ENCODE peak calls at places on chromosomes 3 and 15, in six cellular contexts. G is Panc1, I is ovary, K is right cardiac atrium, X is fibroblast of lung, Y is tibial nerve. Q is an unnamed sample.
A peak's percentile ranks its signal among the peaks of the same experiment; 100 is the strongest.

GRCh38 chr15:89659295-89659694 is 4.0 kb upstream of the KIF7 start:
- DNase-seq in G (no peak), I (no peak), K (no peak), X (no peak), Y (no peak), Q (no peak)

GRCh38 chr15:49627407-49627877 is 6.6 kb downstream of the DTWD1 start:
- DNase-seq in G (peak; percentile 93), I (no peak), K (no peak), X (peak; percentile 63), Y (no peak), Q (no peak)

GRCh38 chr3:105806361-105806760 is 62.5 kb downstream of the CBLB start:
- DNase-seq in G (no peak), I (no peak), K (no peak), X (peak; percentile 61), Y (no peak), Q (no peak)

GRCh38 chr3:133896002-133896761 is 500 bp upstream of the RAB6B start:
- DNase-seq in G (no peak), I (no peak), K (no peak), X (peak; percentile 2), Y (no peak), Q (no peak)

GRCh38 chr15:33132722-33133345 is 61.7 kb downstream of the FMN1 start:
- DNase-seq in G (peak; percentile 38), I (no peak), K (no peak), X (peak; percentile 83), Y (no peak), Q (no peak)

GRCh38 chr15:90629217-90629616 is 87.9 kb upstream of the BLM start:
- DNase-seq in G (no peak), I (no peak), K (no peak), X (no peak), Y (no peak), Q (no peak)

GRCh38 chr15:44537728-44538240 is 837 bp downstream of the EIF3J start:
- DNase-seq in G (no peak), I (no peak), K (no peak), X (peak; percentile 60), Y (peak; percentile 9), Q (no peak)

GRCh38 chr3:52126036-52126435 is 28.2 kb downstream of the POC1A start:
- DNase-seq in G (no peak), I (no peak), K (peak; percentile 3), X (peak; percentile 26), Y (no peak), Q (no peak)

GRCh38 chr15:65981837-65982696 is 112.8 kb downstream of the RAB11A start:
- DNase-seq in G (no peak), I (no peak), K (no peak), X (no peak), Y (no peak), Q (peak; percentile 18)

GRCh38 chr15:70089692-70089971 is 8.1 kb downstream of the TLE3 start:
- DNase-seq in G (no peak), I (no peak), K (no peak), X (no peak), Y (no peak), Q (no peak)

GRCh38 chr3:4322635-4323034 is 19.5 kb downstream of the SETMAR start:
- DNase-seq in G (no peak), I (no peak), K (no peak), X (peak; percentile 97), Y (no peak), Q (no peak)

GRCh38 chr3:156449712-156450574 is 105.0 kb downstream of the SSR3 start:
- DNase-seq in G (peak; percentile 12), I (no peak), K (no peak), X (peak; percentile 47), Y (peak; percentile 32), Q (no peak)

GRCh38 chr15:47997170-47997569 is 123.6 kb upstream of the SLC24A5 start:
- DNase-seq in G (no peak), I (no peak), K (no peak), X (no peak), Y (no peak), Q (no peak)

GRCh38 chr3:27910456-27910855 is 188.3 kb upstream of the EOMES start:
- DNase-seq in G (no peak), I (no peak), K (no peak), X (no peak), Y (peak; percentile 12), Q (no peak)

GRCh38 chr3:42122261-42123011 is 31.3 kb downstream of the TRAK1 start:
- DNase-seq in G (no peak), I (no peak), K (no peak), X (no peak), Y (no peak), Q (no peak)

GRCh38 chr15:58595516-58596238 is 153.8 kb downstream of the ADAM10 start:
- DNase-seq in G (no peak), I (no peak), K (no peak), X (no peak), Y (no peak), Q (no peak)

GRCh38 chr15:48358229-48358641 is 27.0 kb downstream of the DUT start:
- DNase-seq in G (no peak), I (no peak), K (no peak), X (peak; percentile 77), Y (no peak), Q (no peak)

GRCh38 chr3:354433-354832 is 157.9 kb downstream of the CHL1 start:
- DNase-seq in G (peak; percentile 41), I (no peak), K (no peak), X (peak; percentile 74), Y (peak; percentile 76), Q (no peak)

GRCh38 chr3:355622-356021 is 159.1 kb downstream of the CHL1 start:
- DNase-seq in G (no peak), I (peak; percentile 36), K (no peak), X (peak; percentile 72), Y (no peak), Q (no peak)

GRCh38 chr3:353191-353739 is 156.7 kb downstream of the CHL1 start:
- DNase-seq in G (no peak), I (no peak), K (no peak), X (no peak), Y (no peak), Q (no peak)

GRCh38 chr3:350978-351377 is 154.4 kb downstream of the CHL1 start:
- DNase-seq in G (no peak), I (no peak), K (no peak), X (no peak), Y (no peak), Q (no peak)

DNA sequence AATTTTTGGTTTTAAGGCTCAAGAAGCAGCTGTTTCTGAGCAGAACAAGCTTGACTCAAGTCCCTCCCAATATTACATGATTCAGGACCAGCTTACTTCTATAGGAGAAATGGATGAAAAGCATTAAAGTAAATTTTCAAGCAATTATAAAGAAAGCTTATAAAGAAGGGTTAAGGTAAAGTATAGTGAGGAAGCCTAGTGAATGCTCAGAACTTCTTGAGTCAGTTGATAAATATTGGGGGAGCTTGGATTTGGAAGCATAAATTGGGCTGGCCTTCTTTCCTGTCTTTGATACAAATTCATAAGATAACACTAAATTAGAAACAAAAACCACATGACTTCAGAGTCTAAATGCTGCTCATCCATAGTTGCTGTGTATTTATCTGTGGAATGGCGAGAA is 156.0 kb downstream of the CHL1 start:
- DNase-seq in G (no peak), I (no peak), K (no peak), X (no peak), Y (no peak), Q (no peak)
- H3K9me3 ChIP-seq in G (no peaks in the 10 kb centered on the region), I (no peaks in the 10 kb centered on the region), K (no peaks in the 10 kb centered on the region), X (no peaks in the 10 kb centered on the region), Y (no peaks in the 10 kb centered on the region), Q (no peaks in the 10 kb centered on the region)

GRCh38 chr3:197236362-197236761 is 62.0 kb downstream of the DLG1 start:
- DNase-seq in G (no peak), I (no peak), K (no peak), X (no peak), Y (no peak), Q (no peak)

GRCh38 chr3:197239857-197240256 is 58.6 kb downstream of the DLG1 start:
- DNase-seq in G (no peak), I (no peak), K (no peak), X (no peak), Y (no peak), Q (no peak)

GRCh38 chr3:197234947-197235914 is 63.2 kb downstream of the DLG1 start:
- DNase-seq in G (no peak), I (no peak), K (no peak), X (no peak), Y (no peak), Q (no peak)

GRCh38 chr3:197238842-197239241 is 59.6 kb downstream of the DLG1 start:
- DNase-seq in G (no peak), I (no peak), K (no peak), X (no peak), Y (no peak), Q (no peak)

DNA sequence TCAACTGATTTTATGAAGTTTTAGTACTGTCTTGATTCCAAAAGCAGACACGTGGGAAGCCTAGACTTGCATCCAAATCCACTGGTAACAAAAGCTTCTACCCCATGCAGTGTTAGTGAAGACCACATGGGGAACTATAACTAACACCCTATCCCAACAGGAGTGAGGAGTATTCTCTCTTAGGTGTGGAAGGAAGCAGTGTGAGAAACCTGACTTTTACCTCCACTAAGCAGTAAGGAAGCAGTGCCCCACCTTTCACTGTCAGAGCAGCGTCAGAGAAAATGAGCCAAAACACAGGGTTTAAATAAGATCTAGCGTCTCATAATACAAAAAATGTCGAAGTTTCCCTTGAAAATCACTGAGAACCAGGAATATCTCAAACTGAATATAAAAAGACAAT is 60.5 kb downstream of the DLG1 start:
- DNase-seq in G (no peak), I (no peak), K (no peak), X (no peak), Y (no peak), Q (no peak)
- H3K9me3 ChIP-seq in G (peaks cover 21% of the 10 kb centered on the region), I (no peaks in the 10 kb centered on the region), K (peaks cover 1% of the 10 kb centered on the region), X (no peaks in the 10 kb centered on the region), Y (no peaks in the 10 kb centered on the region), Q (no peaks in the 10 kb centered on the region)

GRCh38 chr3:196757876-196758739 is 18.5 kb downstream of the PAK2 start:
- DNase-seq in G (peak; percentile 38), I (no peak), K (no peak), X (peak; percentile 76), Y (no peak), Q (no peak)

GRCh38 chr3:196753201-196753600 is 13.5 kb downstream of the PAK2 start:
- DNase-seq in G (no peak), I (no peak), K (no peak), X (no peak), Y (no peak), Q (no peak)

GRCh38 chr3:196754215-196754937 is 14.7 kb downstream of the PAK2 start:
- DNase-seq in G (no peak), I (no peak), K (no peak), X (no peak), Y (no peak), Q (no peak)

GRCh38 chr3:196756738-196757137 is 17.1 kb downstream of the PAK2 start:
- DNase-seq in G (no peak), I (no peak), K (no peak), X (no peak), Y (no peak), Q (no peak)
- H3K9me3 ChIP-seq in G (peaks cover 8% of the 10 kb centered on the region), I (no peaks in the 10 kb centered on the region), K (no peaks in the 10 kb centered on the region), X (no peaks in the 10 kb centered on the region), Y (no peaks in the 10 kb centered on the region), Q (peaks cover 9% of the 10 kb centered on the region)

DNA sequence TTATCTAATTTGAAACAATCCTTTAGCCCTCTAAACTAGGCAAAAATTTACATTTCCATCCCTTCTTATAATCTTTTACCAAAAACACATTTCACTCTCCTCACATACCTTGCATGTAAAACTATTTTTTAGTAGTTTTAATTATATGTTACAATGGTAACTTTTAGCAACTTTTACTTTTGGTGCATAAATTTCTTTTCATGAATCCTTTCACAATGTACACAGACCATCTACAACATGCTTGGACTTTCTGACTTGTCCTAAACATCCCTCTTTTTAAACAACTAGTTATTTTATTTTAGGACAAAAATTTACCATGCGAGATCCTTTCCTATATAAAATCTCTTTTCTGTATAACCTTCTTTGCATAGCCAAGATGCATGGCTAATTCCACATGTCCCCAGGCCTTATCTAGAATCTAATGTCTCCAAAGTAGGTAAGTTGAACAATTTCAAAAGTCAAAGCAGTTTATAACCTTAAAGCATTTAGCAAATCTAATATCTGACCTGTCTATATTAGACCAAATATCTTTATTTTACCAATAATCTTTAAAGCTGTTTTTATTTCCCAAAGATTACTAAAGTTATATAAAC is 14.4 kb upstream of the ALDH1L1 start:
- DNase-seq in G (no peak), I (no peak), K (no peak), X (no peak), Y (no peak), Q (no peak)
- H3K9me3 ChIP-seq in G (peaks cover 12% of the 10 kb centered on the region), I (no peaks in the 10 kb centered on the region), K (no peaks in the 10 kb centered on the region), X (no peaks in the 10 kb centered on the region), Y (no peaks in the 10 kb centered on the region), Q (no peaks in the 10 kb centered on the region)

Q was measured in T-helper 17 cell.